ENCODE peak calls at places on chromosomes 16 and 17, in ten cellular contexts. One of them, this sample, is unnamed. For H3K4me1, the result is how much of the 10 kb centered on the place peaks cover.

GRCh38 chr17:2064980-2065785 is 10.3 kb downstream of the HIC1 start:
- DNase-seq in ascending aorta: no peak
- DNase-seq in GM23248: peak
- DNase-seq in CD8-positive, alpha-beta memory T cell: no peak
- DNase-seq in ovary: no peak
- DNase-seq in effector memory CD4-positive, alpha-beta T cell: no peak
- DNase-seq in OCI-LY7: peak
- DNase-seq in neuronal stem cell: no peak
- DNase-seq in transverse colon: peak
- DNase-seq in heart right ventricle: no peak
- DNase-seq in this sample: peak

GRCh38 chr17:17999364-18000007 is 26.8 kb downstream of the DRC3 start:
- DNase-seq in heart right ventricle: no peak
- DNase-seq in transverse colon: no peak
- DNase-seq in CD8-positive, alpha-beta memory T cell: no peak
- DNase-seq in neuronal stem cell: no peak
- DNase-seq in ascending aorta: no peak
- DNase-seq in ovary: no peak
- DNase-seq in OCI-LY7: no peak
- DNase-seq in effector memory CD4-positive, alpha-beta T cell: no peak
- DNase-seq in GM23248: peak
- DNase-seq in this sample: no peak

GRCh38 chr17:50055055-50055425 is 870 bp upstream of the ITGA3 start:
- DNase-seq in ovary: peak
- DNase-seq in effector memory CD4-positive, alpha-beta T cell: no peak
- DNase-seq in CD8-positive, alpha-beta memory T cell: peak
- DNase-seq in heart right ventricle: no peak
- DNase-seq in ascending aorta: no peak
- DNase-seq in transverse colon: peak
- DNase-seq in GM23248: peak
- DNase-seq in OCI-LY7: no peak
- DNase-seq in neuronal stem cell: no peak
- DNase-seq in this sample: peak

GRCh38 chr17:21105081-21105480 is 21.7 kb upstream of the DHRS7B start:
- DNase-seq in ovary: no peak
- DNase-seq in GM23248: no peak
- DNase-seq in OCI-LY7: no peak
- DNase-seq in ascending aorta: no peak
- DNase-seq in heart right ventricle: no peak
- DNase-seq in transverse colon: no peak
- DNase-seq in neuronal stem cell: no peak
- DNase-seq in effector memory CD4-positive, alpha-beta T cell: no peak
- DNase-seq in CD8-positive, alpha-beta memory T cell: no peak
- DNase-seq in this sample: no peak

GRCh38 chr17:12463102-12463501 is 202.6 kb upstream of the MYOCD start:
- DNase-seq in heart right ventricle: no peak
- DNase-seq in ascending aorta: no peak
- DNase-seq in transverse colon: no peak
- DNase-seq in neuronal stem cell: no peak
- DNase-seq in CD8-positive, alpha-beta memory T cell: no peak
- DNase-seq in GM23248: peak
- DNase-seq in ovary: no peak
- DNase-seq in effector memory CD4-positive, alpha-beta T cell: no peak
- DNase-seq in OCI-LY7: no peak
- DNase-seq in this sample: no peak

GRCh38 chr16:54286067-54286329 is 589 bp downstream of the IRX3 start:
- DNase-seq in transverse colon: no peak
- DNase-seq in GM23248: no peak
- DNase-seq in CD8-positive, alpha-beta memory T cell: no peak
- DNase-seq in neuronal stem cell: no peak
- DNase-seq in ovary: no peak
- DNase-seq in effector memory CD4-positive, alpha-beta T cell: no peak
- DNase-seq in heart right ventricle: no peak
- DNase-seq in OCI-LY7: no peak
- DNase-seq in ascending aorta: no peak
- DNase-seq in this sample: no peak

GRCh38 chr17:62781356-62781755 is 26.8 kb downstream of the MARCHF10 start:
- DNase-seq in GM23248: peak
- DNase-seq in CD8-positive, alpha-beta memory T cell: no peak
- DNase-seq in ascending aorta: no peak
- DNase-seq in ovary: no peak
- DNase-seq in transverse colon: no peak
- DNase-seq in OCI-LY7: no peak
- DNase-seq in neuronal stem cell: no peak
- DNase-seq in heart right ventricle: no peak
- DNase-seq in effector memory CD4-positive, alpha-beta T cell: no peak
- DNase-seq in this sample: no peak

GRCh38 chr16:75550211-75550662 is 5.8 kb downstream of the TMEM231 start:
- DNase-seq in neuronal stem cell: no peak
- DNase-seq in heart right ventricle: peak
- DNase-seq in ovary: no peak
- DNase-seq in OCI-LY7: peak
- DNase-seq in CD8-positive, alpha-beta memory T cell: peak
- DNase-seq in ascending aorta: no peak
- DNase-seq in effector memory CD4-positive, alpha-beta T cell: no peak
- DNase-seq in transverse colon: peak
- DNase-seq in GM23248: peak
- DNase-seq in this sample: no peak

GRCh38 chr16:1773703-1774455 is 945 bp upstream of the MRPS34 start:
- DNase-seq in ovary: no peak
- DNase-seq in heart right ventricle: no peak
- DNase-seq in CD8-positive, alpha-beta memory T cell: no peak
- DNase-seq in effector memory CD4-positive, alpha-beta T cell: no peak
- DNase-seq in transverse colon: peak
- DNase-seq in OCI-LY7: peak
- DNase-seq in neuronal stem cell: no peak
- DNase-seq in GM23248: peak
- DNase-seq in ascending aorta: no peak
- DNase-seq in this sample: no peak

GRCh38 chr17:64259436-64259835 is 3.6 kb downstream of the TEX2 start:
- DNase-seq in transverse colon: no peak
- DNase-seq in ascending aorta: no peak
- DNase-seq in heart right ventricle: no peak
- DNase-seq in CD8-positive, alpha-beta memory T cell: no peak
- DNase-seq in effector memory CD4-positive, alpha-beta T cell: no peak
- DNase-seq in GM23248: no peak
- DNase-seq in OCI-LY7: no peak
- DNase-seq in ovary: no peak
- DNase-seq in neuronal stem cell: no peak
- DNase-seq in this sample: no peak

GRCh38 chr16:84518804-84519341 is 14.4 kb upstream of the MEAK7 start:
- DNase-seq in transverse colon: peak
- DNase-seq in ascending aorta: no peak
- DNase-seq in heart right ventricle: no peak
- DNase-seq in effector memory CD4-positive, alpha-beta T cell: peak
- DNase-seq in OCI-LY7: no peak
- DNase-seq in CD8-positive, alpha-beta memory T cell: peak
- DNase-seq in GM23248: no peak
- DNase-seq in neuronal stem cell: no peak
- DNase-seq in ovary: no peak
- DNase-seq in this sample: peak

GRCh38 chr17:44362056-44362355 is 1.6 kb downstream of the FAM171A2 start:
- DNase-seq in ascending aorta: no peak
- DNase-seq in ovary: no peak
- DNase-seq in transverse colon: no peak
- DNase-seq in heart right ventricle: no peak
- DNase-seq in OCI-LY7: no peak
- DNase-seq in CD8-positive, alpha-beta memory T cell: no peak
- DNase-seq in GM23248: no peak
- DNase-seq in effector memory CD4-positive, alpha-beta T cell: no peak
- DNase-seq in neuronal stem cell: no peak
- DNase-seq in this sample: no peak

GRCh38 chr17:44361292-44362055 is 2.2 kb downstream of the FAM171A2 start:
- DNase-seq in ovary: no peak
- DNase-seq in CD8-positive, alpha-beta memory T cell: no peak
- DNase-seq in transverse colon: no peak
- DNase-seq in neuronal stem cell: no peak
- DNase-seq in GM23248: no peak
- DNase-seq in OCI-LY7: no peak
- DNase-seq in effector memory CD4-positive, alpha-beta T cell: no peak
- DNase-seq in heart right ventricle: no peak
- DNase-seq in ascending aorta: no peak
- DNase-seq in this sample: no peak

GRCh38 chr17:44362964-44363612 is 565 bp downstream of the FAM171A2 start:
- DNase-seq in ascending aorta: no peak
- DNase-seq in neuronal stem cell: no peak
- DNase-seq in GM23248: peak
- DNase-seq in transverse colon: no peak
- DNase-seq in ovary: no peak
- DNase-seq in heart right ventricle: no peak
- DNase-seq in OCI-LY7: peak
- DNase-seq in CD8-positive, alpha-beta memory T cell: no peak
- DNase-seq in effector memory CD4-positive, alpha-beta T cell: no peak
- DNase-seq in this sample: no peak

GRCh38 chr17:44363613-44364159 is at the start of gene FAM171A2:
- DNase-seq in ascending aorta: no peak
- DNase-seq in CD8-positive, alpha-beta memory T cell: peak
- DNase-seq in ovary: peak
- DNase-seq in OCI-LY7: peak
- DNase-seq in heart right ventricle: no peak
- DNase-seq in effector memory CD4-positive, alpha-beta T cell: peak
- DNase-seq in GM23248: peak
- DNase-seq in transverse colon: peak
- DNase-seq in neuronal stem cell: peak
- DNase-seq in this sample: peak

DNA sequence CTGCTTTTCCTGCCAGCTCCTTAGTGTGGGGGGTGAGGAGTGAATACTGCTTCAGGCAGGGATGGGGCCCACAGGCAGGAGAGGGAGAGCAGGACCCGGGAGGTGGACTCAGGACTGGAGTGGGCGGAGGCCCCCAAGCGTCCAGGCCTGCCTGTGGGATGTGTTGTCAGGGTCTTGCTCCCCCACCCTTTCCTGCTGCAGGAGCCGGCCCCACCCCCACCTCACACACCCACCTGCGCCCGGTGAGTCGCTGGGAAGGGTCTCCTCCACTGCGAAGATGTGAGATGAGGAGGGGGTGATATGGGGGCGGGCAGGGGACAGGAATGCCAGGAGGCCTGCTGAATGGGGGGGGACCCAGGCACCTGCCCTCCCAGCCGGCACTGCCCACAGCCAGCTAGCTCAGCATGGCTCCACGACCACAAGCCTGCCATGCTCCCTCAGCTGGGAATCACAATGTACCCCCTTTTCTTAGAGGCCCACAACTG is 1.1 kb downstream of the FAM171A2 start:
- DNase-seq in transverse colon: no peak
- DNase-seq in ascending aorta: no peak
- DNase-seq in GM23248: peak
- DNase-seq in ovary: no peak
- DNase-seq in heart right ventricle: no peak
- DNase-seq in effector memory CD4-positive, alpha-beta T cell: no peak
- DNase-seq in OCI-LY7: no peak
- DNase-seq in CD8-positive, alpha-beta memory T cell: no peak
- DNase-seq in neuronal stem cell: no peak
- DNase-seq in this sample: no peak
- H3K4me3 ChIP-seq in transverse colon: no peak
- H3K4me3 ChIP-seq in ascending aorta: no peak
- H3K4me3 ChIP-seq in GM23248: peak
- H3K4me3 ChIP-seq in ovary: peak
- H3K4me3 ChIP-seq in heart right ventricle: peak
- H3K4me3 ChIP-seq in effector memory CD4-positive, alpha-beta T cell: peak
- H3K4me3 ChIP-seq in OCI-LY7: peak
- H3K4me3 ChIP-seq in CD8-positive, alpha-beta memory T cell: no peak
- H3K4me3 ChIP-seq in neuronal stem cell: peak
- H3K4me3 ChIP-seq in this sample: no peak

GRCh38 chr16:57624044-57624688 is 4.3 kb upstream of the ADGRG1 start:
- DNase-seq in neuronal stem cell: no peak
- DNase-seq in OCI-LY7: no peak
- DNase-seq in CD8-positive, alpha-beta memory T cell: no peak
- DNase-seq in transverse colon: no peak
- DNase-seq in ascending aorta: no peak
- DNase-seq in GM23248: peak
- DNase-seq in heart right ventricle: no peak
- DNase-seq in ovary: no peak
- DNase-seq in effector memory CD4-positive, alpha-beta T cell: no peak
- DNase-seq in this sample: no peak
- H3K4me1 ChIP-seq in neuronal stem cell: under half
- H3K4me1 ChIP-seq in OCI-LY7: under half
- H3K4me1 ChIP-seq in CD8-positive, alpha-beta memory T cell: under half
- H3K4me1 ChIP-seq in transverse colon: under half
- H3K4me1 ChIP-seq in ascending aorta: under half
- H3K4me1 ChIP-seq in GM23248: under half
- H3K4me1 ChIP-seq in heart right ventricle: under half
- H3K4me1 ChIP-seq in ovary: under half
- H3K4me1 ChIP-seq in effector memory CD4-positive, alpha-beta T cell: under half
- H3K4me1 ChIP-seq in this sample: under half

GRCh38 chr17:15411556-15412198 is 55.7 kb downstream of the CDRT4 start:
- DNase-seq in effector memory CD4-positive, alpha-beta T cell: no peak
- DNase-seq in ovary: no peak
- DNase-seq in transverse colon: no peak
- DNase-seq in OCI-LY7: no peak
- DNase-seq in neuronal stem cell: no peak
- DNase-seq in GM23248: peak
- DNase-seq in ascending aorta: no peak
- DNase-seq in heart right ventricle: no peak
- DNase-seq in CD8-positive, alpha-beta memory T cell: no peak
- DNase-seq in this sample: no peak

GRCh38 chr17:15409721-15410247 is 57.6 kb downstream of the CDRT4 start:
- DNase-seq in CD8-positive, alpha-beta memory T cell: no peak
- DNase-seq in OCI-LY7: no peak
- DNase-seq in effector memory CD4-positive, alpha-beta T cell: no peak
- DNase-seq in neuronal stem cell: no peak
- DNase-seq in heart right ventricle: no peak
- DNase-seq in GM23248: peak
- DNase-seq in ovary: peak
- DNase-seq in transverse colon: peak
- DNase-seq in ascending aorta: peak
- DNase-seq in this sample: no peak

GRCh38 chr17:15405016-15405415 is 62.4 kb downstream of the CDRT4 start:
- DNase-seq in CD8-positive, alpha-beta memory T cell: no peak
- DNase-seq in OCI-LY7: no peak
- DNase-seq in effector memory CD4-positive, alpha-beta T cell: no peak
- DNase-seq in transverse colon: no peak
- DNase-seq in ascending aorta: no peak
- DNase-seq in heart right ventricle: no peak
- DNase-seq in ovary: no peak
- DNase-seq in neuronal stem cell: no peak
- DNase-seq in GM23248: no peak
- DNase-seq in this sample: no peak

GRCh38 chr17:15406081-15406480 is 61.3 kb downstream of the CDRT4 start:
- DNase-seq in ovary: no peak
- DNase-seq in neuronal stem cell: no peak
- DNase-seq in effector memory CD4-positive, alpha-beta T cell: no peak
- DNase-seq in heart right ventricle: no peak
- DNase-seq in CD8-positive, alpha-beta memory T cell: no peak
- DNase-seq in transverse colon: no peak
- DNase-seq in ascending aorta: no peak
- DNase-seq in OCI-LY7: no peak
- DNase-seq in GM23248: no peak
- DNase-seq in this sample: no peak

GRCh38 chr17:15408803-15409202 is 58.6 kb downstream of the CDRT4 start:
- DNase-seq in GM23248: no peak
- DNase-seq in effector memory CD4-positive, alpha-beta T cell: no peak
- DNase-seq in CD8-positive, alpha-beta memory T cell: no peak
- DNase-seq in heart right ventricle: no peak
- DNase-seq in ascending aorta: no peak
- DNase-seq in neuronal stem cell: no peak
- DNase-seq in ovary: no peak
- DNase-seq in transverse colon: no peak
- DNase-seq in OCI-LY7: no peak
- DNase-seq in this sample: no peak
- H3K4me3 ChIP-seq in GM23248: no peak
- H3K4me3 ChIP-seq in effector memory CD4-positive, alpha-beta T cell: no peak
- H3K4me3 ChIP-seq in CD8-positive, alpha-beta memory T cell: no peak
- H3K4me3 ChIP-seq in heart right ventricle: no peak
- H3K4me3 ChIP-seq in ascending aorta: no peak
- H3K4me3 ChIP-seq in neuronal stem cell: no peak
- H3K4me3 ChIP-seq in ovary: no peak
- H3K4me3 ChIP-seq in transverse colon: no peak
- H3K4me3 ChIP-seq in OCI-LY7: no peak
- H3K4me3 ChIP-seq in this sample: no peak

GRCh38 chr17:74935048-74935447 is 650 bp upstream of the OTOP3 start:
- DNase-seq in heart right ventricle: no peak
- DNase-seq in CD8-positive, alpha-beta memory T cell: no peak
- DNase-seq in transverse colon: no peak
- DNase-seq in GM23248: no peak
- DNase-seq in ovary: no peak
- DNase-seq in neuronal stem cell: no peak
- DNase-seq in OCI-LY7: no peak
- DNase-seq in effector memory CD4-positive, alpha-beta T cell: no peak
- DNase-seq in ascending aorta: no peak
- DNase-seq in this sample: no peak
- H3K4me1 ChIP-seq in heart right ventricle: under half
- H3K4me1 ChIP-seq in CD8-positive, alpha-beta memory T cell: under half
- H3K4me1 ChIP-seq in transverse colon: under half
- H3K4me1 ChIP-seq in GM23248: under half
- H3K4me1 ChIP-seq in ovary: under half
- H3K4me1 ChIP-seq in neuronal stem cell: under half
- H3K4me1 ChIP-seq in OCI-LY7: under half
- H3K4me1 ChIP-seq in effector memory CD4-positive, alpha-beta T cell: under half
- H3K4me1 ChIP-seq in ascending aorta: under half
- H3K4me1 ChIP-seq in this sample: under half

This sample was measured in naive thymus-derived CD4-positive, alpha-beta T cell.